ENCODE peak calls at places on chromosomes 5 and 9, in seven cellular contexts. H is transverse colon, Q is HFF-Myc, G is cardiac fibroblast, S is mesendoderm, W is WERI-Rb-1, T is GM12865. B is an unnamed sample.

GRCh38 chr5:71586941-71587708 is at the start of gene MCCC2:
- DNase-seq in H (peak), S (peak), Q (peak), W (peak), T (peak), G (peak), B (peak)

GRCh38 chr5:37615184-37615583 is 224.7 kb downstream of the GDNF start:
- DNase-seq in Q (peak), H (no peak), W (no peak), G (peak), T (no peak), S (no peak), B (peak)

GRCh38 chr5:168826292-168826725 is 247.1 kb upstream of the PANK3 start:
- DNase-seq in T (no peak), H (no peak), G (no peak), S (no peak), Q (no peak), W (no peak), B (no peak)

GRCh38 chr5:126868338-126868737 is 91.4 kb downstream of the LMNB1 start:
- DNase-seq in T (no peak), S (no peak), H (no peak), W (no peak), Q (no peak), G (no peak), B (no peak)

GRCh38 chr9:130962418-130963316 is 23.6 kb upstream of the FIBCD1 start:
- DNase-seq in H (no peak), S (peak), Q (peak), W (no peak), G (peak), T (no peak), B (peak)

GRCh38 chr9:125747053-125747764 is at the start of gene PBX3:
- DNase-seq in W (peak), S (peak), T (peak), H (peak), Q (no peak), G (peak), B (no peak)

GRCh38 chr5:139268364-139269202 is 25.0 kb upstream of the MATR3 start:
- DNase-seq in S (no peak), Q (no peak), W (no peak), H (no peak), G (no peak), T (peak), B (no peak)

GRCh38 chr5:59020611-59021285 is 437.9 kb downstream of the RAB3C start:
- DNase-seq in W (no peak), Q (no peak), T (no peak), S (peak), H (peak), G (peak), B (no peak)

GRCh38 chr9:110767559-110768063 is 99.0 kb downstream of the MUSK start:
- DNase-seq in Q (no peak), G (peak), H (peak), W (no peak), S (no peak), T (no peak), B (peak)

GRCh38 chr5:117455236-117456233 is 880.9 kb upstream of the SEMA6A start:
- DNase-seq in Q (no peak), W (peak), S (peak), G (no peak), H (peak), T (peak), B (no peak)

GRCh38 chr5:117454716-117455212 is 880.1 kb upstream of the SEMA6A start:
- DNase-seq in S (peak), G (peak), W (peak), Q (peak), T (peak), H (peak), B (no peak)
- H3K4me3 ChIP-seq in S (peak), G (no peak), W (no peak), Q (no peak), T (peak), H (peak), B (no peak)

GRCh38 chr9:124698265-124698664 is 72.8 kb downstream of the NR6A1 start:
- DNase-seq in T (no peak), W (no peak), S (peak), Q (no peak), H (no peak), G (peak), B (no peak)
- H3K4me3 ChIP-seq in T (no peak), W (no peak), S (no peak), Q (no peak), H (no peak), G (no peak), B (no peak)

DNA sequence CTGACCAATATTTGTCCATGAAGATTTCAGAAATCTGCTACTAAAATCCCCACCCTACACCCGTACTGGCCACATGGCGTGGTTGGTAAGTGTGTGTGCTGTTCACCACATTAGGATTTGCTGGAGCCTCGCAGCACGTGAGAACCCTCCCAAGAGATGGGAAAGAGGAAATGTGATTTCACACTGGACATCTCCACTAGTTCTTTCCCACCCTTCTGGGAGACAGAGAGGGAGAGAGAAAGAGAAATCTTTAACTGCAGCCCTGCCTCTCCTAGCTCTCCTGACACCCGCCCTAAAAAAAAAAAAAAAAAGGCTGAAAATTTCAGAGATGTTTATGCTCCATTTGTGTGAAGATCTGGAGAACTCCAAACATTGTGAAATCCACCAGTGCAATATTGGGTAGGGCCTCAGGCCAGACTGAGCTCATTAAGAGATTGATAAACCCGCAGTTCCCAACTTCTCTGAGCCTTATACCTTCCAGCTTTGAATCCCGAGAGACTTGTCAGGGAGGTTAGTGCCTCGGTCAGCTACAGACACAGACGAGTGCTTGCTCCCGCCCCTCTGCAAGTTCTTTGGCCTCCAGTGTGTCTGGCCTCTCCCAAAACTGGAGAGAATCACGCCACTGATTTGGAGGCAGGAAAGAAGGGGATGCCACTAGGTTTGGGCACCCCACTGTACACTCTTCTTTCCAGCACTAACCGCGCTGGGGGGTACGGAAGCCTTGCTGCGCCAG is 1.9 kb downstream of the SPRY4 start:
- DNase-seq in H (no peak), T (no peak), G (peak), Q (no peak), S (no peak), W (peak), B (peak)
- H3K4me3 ChIP-seq in H (peak), T (no peak), G (peak), Q (peak), S (peak), W (no peak), B (peak)

DNA sequence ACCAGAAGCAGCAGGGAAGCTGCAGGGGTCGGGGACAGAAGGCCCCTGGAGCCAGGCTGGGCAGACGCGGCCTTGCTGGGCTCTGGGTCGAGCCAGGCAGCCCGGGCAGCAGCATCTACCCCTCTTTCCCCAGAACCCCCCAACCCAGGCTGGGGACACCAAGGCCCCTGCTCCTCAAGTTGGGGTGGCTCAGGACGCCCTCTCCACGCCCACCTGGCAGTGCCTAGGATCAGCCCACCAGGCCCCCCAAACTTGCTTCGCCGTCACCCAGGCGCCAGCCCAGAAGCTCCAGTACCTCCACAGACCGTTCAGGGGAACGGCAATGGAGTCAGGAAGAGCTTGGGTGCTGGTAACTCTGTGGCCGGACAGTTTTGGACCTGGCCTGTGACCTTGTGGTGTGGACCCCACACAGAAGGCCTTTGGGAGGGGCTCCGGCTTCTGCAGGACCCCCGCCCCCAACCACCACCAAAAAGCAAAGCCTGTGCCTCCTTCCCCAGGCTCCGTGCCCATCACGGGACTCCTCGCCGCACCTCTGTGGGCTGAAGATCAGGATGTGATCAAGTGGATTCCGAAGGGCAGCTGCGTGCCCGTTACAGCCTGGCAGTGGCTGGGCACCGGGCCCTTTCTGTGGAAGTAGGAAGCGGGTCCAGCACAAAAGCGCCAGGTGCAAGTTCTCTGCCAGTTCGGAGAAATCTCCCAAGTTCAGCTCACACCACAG is 2.2 kb downstream of the SLC12A7 start:
- DNase-seq in G (no peak), S (no peak), Q (no peak), H (no peak), W (no peak), T (no peak), B (no peak)
- H3K4me3 ChIP-seq in G (no peak), S (no peak), Q (no peak), H (peak), W (no peak), T (no peak), B (no peak)

B was measured in skeletal muscle cell.